ENCODE peak calls at places on chromosomes 11 and 22, in seven cellular contexts. M is IMR-90, B is coronary artery, R is adrenal gland, X is tibial nerve, L is prostate gland, V is fibroblast of villous mesenchyme. I is an unnamed sample.

GRCh38 chr11:64090811-64091516 is 55.2 kb downstream of the FLRT1 start:
- DNase-seq in M (peak; percentile 43), L (no peak), X (no peak), R (no peak), B (no peak), V (peak; percentile 71), I (peak; percentile 13)

GRCh38 chr11:13238879-13239514 is 38.6 kb upstream of the BMAL1 start:
- DNase-seq in V (peak; percentile 54), R (peak; percentile 51), L (no peak), X (peak; percentile 60), B (no peak), M (peak; percentile 41), I (peak; percentile 33)

GRCh38 chr11:63887600-63887999 is 29.4 kb downstream of the RCOR2 start:
- DNase-seq in M (no peak), B (no peak), R (no peak), V (no peak), L (no peak), X (no peak), I (no peak)

GRCh38 chr22:35921777-35922176 is 106.8 kb downstream of the RBFOX2 start:
- DNase-seq in M (peak; percentile 90), R (peak; percentile 78), L (peak; percentile 59), B (no peak), V (peak; percentile 94), X (peak; percentile 81), I (peak; percentile 89)

GRCh38 chr11:126265801-126266200 is 2.9 kb downstream of the SRPRA start:
- DNase-seq in B (no peak), M (peak; percentile 11), X (no peak), V (no peak), R (no peak), L (no peak), I (no peak)

GRCh38 chr22:48841881-48842582 is 985.6 kb downstream of the BRD1 start:
- DNase-seq in V (no peak), B (no peak), L (no peak), X (no peak), R (no peak), M (no peak), I (no peak)

GRCh38 chr11:33534575-33534974 is 166.1 kb downstream of the C11orf91 start:
- DNase-seq in L (no peak), B (no peak), R (no peak), M (peak; percentile 63), X (no peak), V (no peak), I (peak; percentile 41)

GRCh38 chr11:41486436-41486835 is 27.0 kb upstream of the LRRC4C start:
- DNase-seq in X (no peak), M (no peak), R (no peak), L (no peak), B (no peak), V (no peak), I (no peak)

GRCh38 chr22:31436132-31436531 is 36.7 kb downstream of the DRG1 start:
- DNase-seq in B (no peak), L (peak; percentile 20), R (no peak), M (no peak), X (no peak), V (no peak), I (no peak)

GRCh38 chr11:66335531-66336233 is 552 bp downstream of the RIN1 start:
- DNase-seq in V (peak; percentile 72), M (peak; percentile 59), R (peak; percentile 35), X (no peak), L (no peak), B (peak; percentile 79), I (peak; percentile 74)

GRCh38 chr11:67268036-67268683 is 1.9 kb downstream of the GRK2 start:
- DNase-seq in B (peak; percentile 72), R (no peak), V (no peak), L (no peak), M (no peak), X (no peak), I (no peak)

GRCh38 chr11:34840736-34841386 is 75.3 kb downstream of the APIP start:
- DNase-seq in B (no peak), M (peak; percentile 13), X (no peak), L (no peak), R (no peak), V (peak; percentile 30), I (no peak)

GRCh38 chr11:45724145-45724544 is 58.7 kb upstream of the CHST1 start:
- DNase-seq in R (no peak), M (no peak), V (no peak), X (no peak), B (no peak), L (no peak), I (no peak)

GRCh38 chr22:42461511-42461910 is 29.3 kb upstream of the NFAM1 start:
- DNase-seq in L (no peak), B (no peak), M (no peak), R (no peak), V (no peak), X (no peak), I (no peak)

DNA sequence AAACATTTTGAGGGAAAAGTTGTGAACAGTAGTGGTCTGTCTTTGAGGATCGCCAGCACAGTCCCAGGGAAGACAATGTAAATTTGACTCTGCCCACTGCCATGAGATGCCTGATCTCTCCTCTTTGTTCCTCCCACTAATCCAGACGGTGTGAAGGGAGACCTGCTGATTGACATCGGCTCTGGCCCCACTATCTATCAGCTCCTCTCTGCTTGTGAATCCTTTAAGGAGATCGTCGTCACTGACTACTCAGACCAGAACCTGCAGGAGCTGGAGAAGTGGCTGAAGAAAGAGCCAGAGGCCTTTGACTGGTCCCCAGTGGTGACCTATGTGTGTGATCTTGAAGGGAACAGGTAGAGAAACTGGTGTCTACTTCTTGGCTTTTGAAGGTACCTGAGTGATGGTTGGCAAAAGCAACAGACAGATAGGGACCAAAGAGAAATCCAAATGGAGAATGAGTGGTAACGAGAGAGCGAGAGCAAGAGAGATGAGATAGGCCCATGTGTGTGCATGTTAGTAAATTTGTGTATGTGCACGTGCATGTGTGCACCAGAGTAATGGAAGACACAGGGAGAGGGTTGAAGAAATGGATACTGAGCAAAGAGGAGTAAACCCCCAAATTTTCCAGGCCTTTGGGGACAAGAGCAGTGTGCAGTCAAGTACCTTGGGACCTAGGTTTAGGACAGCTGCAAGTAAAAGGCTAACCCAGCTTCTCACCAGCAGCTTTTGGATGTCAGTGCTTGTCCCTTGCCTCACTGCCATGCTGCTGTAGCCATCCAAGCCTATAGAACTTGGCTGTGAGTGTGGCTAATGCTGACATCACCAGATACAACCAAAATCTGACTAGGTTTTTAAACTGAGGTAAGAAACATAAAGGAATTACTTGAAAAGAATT is 1.9 kb downstream of the NNMT start:
- DNase-seq in B (no peak), M (no peak), V (no peak), R (no peak), L (no peak), X (no peak), I (peak; percentile 43)
- H3K4me3 ChIP-seq in B (peak overlapping the region; percentile 73), M (peak overlapping the region; percentile 38), V (peak overlapping the region; percentile 91), R (no peak overlapping the region), L (no peak overlapping the region), X (peak overlapping the region; percentile 43), I (peak overlapping the region; percentile 80)

DNA sequence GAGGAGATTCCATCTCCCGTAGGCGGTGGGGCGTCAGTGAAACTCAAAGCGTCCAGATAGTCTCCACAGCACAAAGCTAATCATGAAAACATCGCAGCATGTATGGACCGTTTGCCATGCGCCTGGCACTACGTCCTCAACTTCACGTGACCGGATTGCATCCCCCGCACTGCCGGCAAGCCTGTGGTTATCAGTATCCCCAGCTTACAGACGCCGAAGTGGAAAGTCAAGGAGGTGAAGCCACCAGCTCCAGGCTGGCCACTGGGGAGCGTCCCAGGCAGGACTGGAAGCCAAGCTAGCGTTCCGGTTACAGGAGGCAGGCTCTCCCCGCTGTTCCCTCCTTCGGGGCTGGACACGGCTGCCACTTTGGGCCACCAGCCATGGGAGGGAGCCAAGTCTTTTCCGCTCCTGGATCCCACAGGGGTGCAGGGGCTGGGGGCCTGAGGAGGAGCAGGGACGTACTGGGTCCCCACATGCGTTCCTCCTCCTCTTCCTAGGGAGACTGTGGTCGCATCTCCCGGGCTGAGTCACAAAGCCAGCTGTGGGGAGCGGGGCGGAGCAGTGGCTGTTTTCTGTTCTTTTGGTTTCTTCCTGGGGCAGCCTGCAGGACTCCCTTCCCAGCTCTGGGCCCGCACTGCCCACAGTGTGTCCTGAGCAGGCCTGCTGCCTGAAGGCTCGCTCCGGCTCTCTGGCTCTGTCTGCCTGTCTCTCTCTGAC is 4.3 kb upstream of the OSBPL5 start:
- DNase-seq in B (no peak), X (peak; percentile 49), L (no peak), V (peak; percentile 77), R (no peak), M (peak; percentile 73), I (peak; percentile 82)
- TF ChIP-seq CTCF in B (no peak), X (no peak), L (no peak), V (no peak), R (no peak), M (peak; percentile 9), I (no peak)

GRCh38 chr11:88171982-88172381 is 3.3 kb downstream of the RAB38 start:
- DNase-seq in R (no peak), X (no peak), V (no peak), L (no peak), M (no peak), B (no peak), I (no peak)

GRCh38 chr11:88178211-88178610 is 3.0 kb upstream of the RAB38 start:
- DNase-seq in L (no peak), R (no peak), V (peak; percentile 37), X (no peak), B (no peak), M (peak; percentile 32), I (peak; percentile 57)

GRCh38 chr11:88175707-88176066 is 444 bp upstream of the RAB38 start:
- DNase-seq in R (no peak), B (no peak), V (no peak), L (no peak), X (no peak), M (peak; percentile 7), I (peak; percentile 33)

GRCh38 chr11:88175004-88175706 is at the start of gene RAB38:
- DNase-seq in R (peak; percentile 73), B (no peak), X (no peak), L (peak; percentile 17), V (no peak), M (peak; percentile 21), I (peak; percentile 21)

DNA sequence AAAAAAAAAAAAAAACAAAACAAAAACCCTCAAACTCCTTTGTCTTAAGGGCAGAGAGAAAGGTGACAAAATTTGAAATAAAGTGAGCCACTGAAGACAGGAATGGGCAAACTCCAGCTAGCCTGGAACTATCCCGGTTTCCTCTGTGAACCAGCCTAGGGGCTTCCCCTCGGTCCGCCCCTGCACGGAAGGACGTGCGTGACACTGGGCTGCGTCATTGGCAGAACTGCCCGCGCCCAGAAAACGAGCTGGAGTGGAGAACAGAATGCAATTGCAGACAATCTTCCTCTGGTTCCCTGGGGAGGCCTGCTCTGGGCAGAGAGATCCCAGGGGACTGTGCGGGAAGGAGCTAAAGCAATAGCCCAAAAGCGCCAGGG is 628 bp downstream of the RAB38 start:
- DNase-seq in X (peak; percentile 31), B (peak; percentile 89), L (peak; percentile 30), V (peak; percentile 74), R (peak; percentile 83), M (peak; percentile 86), I (peak; percentile 67)
- H3K4me3 ChIP-seq in X (peak overlapping the region; percentile 46), B (peak overlapping the region; percentile 87), L (peak overlapping the region; percentile 18), V (peak overlapping the region; percentile 58), R (peak overlapping the region; percentile 7), M (peak overlapping the region; percentile 46), I (peak overlapping the region; percentile 53)

GRCh38 chr11:116644948-116645305 is 127.9 kb downstream of the BUD13 start:
- DNase-seq in M (no peak), R (no peak), L (no peak), V (no peak), X (no peak), B (peak; percentile 45), I (no peak)
- TF ChIP-seq CTCF in M (no peak), R (no peak), L (no peak), V (no peak), X (no peak), B (no peak), I (no peak)